ENCODE peak calls at places on chromosomes 4 and X, in nine cellular contexts. One of them, this sample, is unnamed.

GRCh38 chrX:26914232-26914631 is 548.9 kb downstream of the PPP4R3C start:
- DNase-seq in epithelial cell of esophagus: no peak
- DNase-seq in heart left ventricle: no peak
- DNase-seq in A549: no peak
- DNase-seq in WTC11: no peak
- DNase-seq in body of pancreas: no peak
- DNase-seq in breast epithelium: no peak
- DNase-seq in MCF 10A: no peak
- DNase-seq in Calu3: no peak
- DNase-seq in this sample: no peak

GRCh38 chrX:53266914-53267313 is 14.5 kb downstream of the IQSEC2 start:
- DNase-seq in epithelial cell of esophagus: no peak
- DNase-seq in heart left ventricle: no peak
- DNase-seq in A549: no peak
- DNase-seq in WTC11: no peak
- DNase-seq in body of pancreas: no peak
- DNase-seq in breast epithelium: no peak
- DNase-seq in MCF 10A: no peak
- DNase-seq in Calu3: no peak
- DNase-seq in this sample: no peak

GRCh38 chr4:124061413-124061812 is 651.1 kb downstream of the ANKRD50 start:
- DNase-seq in epithelial cell of esophagus: no peak
- DNase-seq in heart left ventricle: no peak
- DNase-seq in A549: no peak
- DNase-seq in WTC11: no peak
- DNase-seq in body of pancreas: no peak
- DNase-seq in breast epithelium: no peak
- DNase-seq in MCF 10A: peak
- DNase-seq in Calu3: no peak
- DNase-seq in this sample: no peak

GRCh38 chr4:147560632-147561031 is 56.6 kb upstream of the TMEM184C start:
- DNase-seq in epithelial cell of esophagus: peak
- DNase-seq in heart left ventricle: no peak
- DNase-seq in A549: no peak
- DNase-seq in WTC11: no peak
- DNase-seq in body of pancreas: no peak
- DNase-seq in breast epithelium: no peak
- DNase-seq in MCF 10A: peak
- DNase-seq in Calu3: no peak
- DNase-seq in this sample: no peak

GRCh38 chr4:69032847-69033638 is 63.2 kb upstream of the UGT2B7 start:
- DNase-seq in epithelial cell of esophagus: peak
- DNase-seq in heart left ventricle: no peak
- DNase-seq in A549: peak
- DNase-seq in WTC11: no peak
- DNase-seq in body of pancreas: no peak
- DNase-seq in breast epithelium: no peak
- DNase-seq in MCF 10A: peak
- DNase-seq in Calu3: no peak
- DNase-seq in this sample: no peak

GRCh38 chr4:18840499-18840898 is 818.9 kb upstream of the LCORL start:
- DNase-seq in epithelial cell of esophagus: no peak
- DNase-seq in heart left ventricle: no peak
- DNase-seq in A549: no peak
- DNase-seq in WTC11: no peak
- DNase-seq in body of pancreas: no peak
- DNase-seq in breast epithelium: no peak
- DNase-seq in MCF 10A: no peak
- DNase-seq in Calu3: no peak
- DNase-seq in this sample: no peak

GRCh38 chr4:3305610-3306371 is 13.0 kb downstream of the RGS12 start:
- DNase-seq in epithelial cell of esophagus: peak
- DNase-seq in heart left ventricle: no peak
- DNase-seq in A549: no peak
- DNase-seq in WTC11: peak
- DNase-seq in body of pancreas: no peak
- DNase-seq in breast epithelium: no peak
- DNase-seq in MCF 10A: peak
- DNase-seq in Calu3: no peak
- DNase-seq in this sample: no peak

GRCh38 chr4:158778712-158779111 is 9.9 kb downstream of the FNIP2 start:
- DNase-seq in epithelial cell of esophagus: peak
- DNase-seq in heart left ventricle: no peak
- DNase-seq in A549: no peak
- DNase-seq in WTC11: no peak
- DNase-seq in body of pancreas: peak
- DNase-seq in breast epithelium: no peak
- DNase-seq in MCF 10A: no peak
- DNase-seq in Calu3: peak
- DNase-seq in this sample: no peak

GRCh38 chr4:15797320-15797719 is 19.2 kb downstream of the CD38 start:
- DNase-seq in epithelial cell of esophagus: peak
- DNase-seq in heart left ventricle: no peak
- DNase-seq in A549: no peak
- DNase-seq in WTC11: no peak
- DNase-seq in body of pancreas: no peak
- DNase-seq in breast epithelium: no peak
- DNase-seq in MCF 10A: no peak
- DNase-seq in Calu3: no peak
- DNase-seq in this sample: no peak

GRCh38 chr4:2025817-2026216 is 17.0 kb upstream of the NELFA start:
- DNase-seq in epithelial cell of esophagus: no peak
- DNase-seq in heart left ventricle: no peak
- DNase-seq in A549: no peak
- DNase-seq in WTC11: no peak
- DNase-seq in body of pancreas: no peak
- DNase-seq in breast epithelium: no peak
- DNase-seq in MCF 10A: no peak
- DNase-seq in Calu3: no peak
- DNase-seq in this sample: no peak

GRCh38 chr4:78320353-78320935 is 231.1 kb upstream of the ANXA3 start:
- DNase-seq in epithelial cell of esophagus: no peak
- DNase-seq in heart left ventricle: no peak
- DNase-seq in A549: no peak
- DNase-seq in WTC11: no peak
- DNase-seq in body of pancreas: no peak
- DNase-seq in breast epithelium: no peak
- DNase-seq in MCF 10A: no peak
- DNase-seq in Calu3: no peak
- DNase-seq in this sample: no peak

GRCh38 chr4:3354455-3354811 is 61.6 kb downstream of the RGS12 start:
- DNase-seq in epithelial cell of esophagus: no peak
- DNase-seq in heart left ventricle: no peak
- DNase-seq in A549: no peak
- DNase-seq in WTC11: no peak
- DNase-seq in body of pancreas: no peak
- DNase-seq in breast epithelium: no peak
- DNase-seq in MCF 10A: no peak
- DNase-seq in Calu3: no peak
- DNase-seq in this sample: no peak

GRCh38 chr4:106978046-106978774 is 57.9 kb downstream of the DKK2 start:
- DNase-seq in epithelial cell of esophagus: no peak
- DNase-seq in heart left ventricle: no peak
- DNase-seq in A549: no peak
- DNase-seq in WTC11: peak
- DNase-seq in body of pancreas: no peak
- DNase-seq in breast epithelium: no peak
- DNase-seq in MCF 10A: no peak
- DNase-seq in Calu3: peak
- DNase-seq in this sample: no peak

GRCh38 chr4:2364654-2365053 is 53.8 kb downstream of the ZFYVE28 start:
- DNase-seq in epithelial cell of esophagus: peak
- DNase-seq in heart left ventricle: peak
- DNase-seq in A549: no peak
- DNase-seq in WTC11: no peak
- DNase-seq in body of pancreas: peak
- DNase-seq in breast epithelium: no peak
- DNase-seq in MCF 10A: no peak
- DNase-seq in Calu3: no peak
- DNase-seq in this sample: peak

GRCh38 chr4:161841759-161842158 is 322.0 kb downstream of the FSTL5 start:
- DNase-seq in epithelial cell of esophagus: no peak
- DNase-seq in heart left ventricle: no peak
- DNase-seq in A549: no peak
- DNase-seq in WTC11: no peak
- DNase-seq in body of pancreas: no peak
- DNase-seq in breast epithelium: no peak
- DNase-seq in MCF 10A: no peak
- DNase-seq in Calu3: no peak
- DNase-seq in this sample: no peak

GRCh38 chrX:72141372-72142004 is 9.8 kb upstream of the RTL5 start:
- DNase-seq in epithelial cell of esophagus: no peak
- DNase-seq in heart left ventricle: no peak
- DNase-seq in A549: no peak
- DNase-seq in WTC11: no peak
- DNase-seq in body of pancreas: no peak
- DNase-seq in breast epithelium: no peak
- DNase-seq in MCF 10A: no peak
- DNase-seq in Calu3: no peak
- DNase-seq in this sample: no peak

GRCh38 chrX:71542825-71543224 is 9.9 kb downstream of the OGT start:
- DNase-seq in epithelial cell of esophagus: no peak
- DNase-seq in heart left ventricle: no peak
- DNase-seq in A549: no peak
- DNase-seq in WTC11: no peak
- DNase-seq in body of pancreas: no peak
- DNase-seq in breast epithelium: no peak
- DNase-seq in MCF 10A: no peak
- DNase-seq in Calu3: no peak
- DNase-seq in this sample: no peak

GRCh38 chr4:40192286-40193017 is 4.4 kb upstream of the RHOH start:
- DNase-seq in epithelial cell of esophagus: peak
- DNase-seq in heart left ventricle: no peak
- DNase-seq in A549: no peak
- DNase-seq in WTC11: no peak
- DNase-seq in body of pancreas: no peak
- DNase-seq in breast epithelium: no peak
- DNase-seq in MCF 10A: no peak
- DNase-seq in Calu3: no peak
- DNase-seq in this sample: no peak

GRCh38 chrX:115372026-115372610 is 82.6 kb downstream of the LUZP4 start:
- DNase-seq in epithelial cell of esophagus: peak
- DNase-seq in heart left ventricle: no peak
- DNase-seq in A549: peak
- DNase-seq in WTC11: no peak
- DNase-seq in body of pancreas: no peak
- DNase-seq in breast epithelium: no peak
- DNase-seq in MCF 10A: peak
- DNase-seq in Calu3: no peak
- DNase-seq in this sample: no peak

GRCh38 chr4:141548791-141549190 is 87.6 kb upstream of the IL15 start:
- DNase-seq in epithelial cell of esophagus: no peak
- DNase-seq in heart left ventricle: no peak
- DNase-seq in A549: no peak
- DNase-seq in WTC11: no peak
- DNase-seq in body of pancreas: no peak
- DNase-seq in breast epithelium: no peak
- DNase-seq in MCF 10A: no peak
- DNase-seq in Calu3: no peak
- DNase-seq in this sample: no peak

GRCh38 chr4:111761531-111761930 is 383.7 kb upstream of the FAM241A start:
- DNase-seq in epithelial cell of esophagus: no peak
- DNase-seq in heart left ventricle: no peak
- DNase-seq in A549: no peak
- DNase-seq in WTC11: no peak
- DNase-seq in body of pancreas: no peak
- DNase-seq in breast epithelium: no peak
- DNase-seq in MCF 10A: no peak
- DNase-seq in Calu3: no peak
- DNase-seq in this sample: no peak

GRCh38 chr4:139975830-139976272 is 178.1 kb downstream of the MAML3 start:
- DNase-seq in epithelial cell of esophagus: peak
- DNase-seq in heart left ventricle: no peak
- DNase-seq in A549: no peak
- DNase-seq in WTC11: no peak
- DNase-seq in body of pancreas: peak
- DNase-seq in breast epithelium: peak
- DNase-seq in MCF 10A: peak
- DNase-seq in Calu3: peak
- DNase-seq in this sample: no peak

GRCh38 chrX:111100191-111100590 is 4.2 kb downstream of the PAK3 start:
- DNase-seq in epithelial cell of esophagus: peak
- DNase-seq in heart left ventricle: no peak
- DNase-seq in A549: peak
- DNase-seq in WTC11: peak
- DNase-seq in body of pancreas: peak
- DNase-seq in breast epithelium: no peak
- DNase-seq in MCF 10A: peak
- DNase-seq in Calu3: peak
- DNase-seq in this sample: peak
- TF ChIP-seq CTCF in epithelial cell of esophagus: peak
- TF ChIP-seq CTCF in heart left ventricle: no peak
- TF ChIP-seq CTCF in A549: peak
- TF ChIP-seq CTCF in WTC11: peak
- TF ChIP-seq CTCF in body of pancreas: peak
- TF ChIP-seq CTCF in breast epithelium: peak
- TF ChIP-seq CTCF in MCF 10A: peak
- TF ChIP-seq CTCF in Calu3: peak
- TF ChIP-seq CTCF in this sample: no peak

DNA sequence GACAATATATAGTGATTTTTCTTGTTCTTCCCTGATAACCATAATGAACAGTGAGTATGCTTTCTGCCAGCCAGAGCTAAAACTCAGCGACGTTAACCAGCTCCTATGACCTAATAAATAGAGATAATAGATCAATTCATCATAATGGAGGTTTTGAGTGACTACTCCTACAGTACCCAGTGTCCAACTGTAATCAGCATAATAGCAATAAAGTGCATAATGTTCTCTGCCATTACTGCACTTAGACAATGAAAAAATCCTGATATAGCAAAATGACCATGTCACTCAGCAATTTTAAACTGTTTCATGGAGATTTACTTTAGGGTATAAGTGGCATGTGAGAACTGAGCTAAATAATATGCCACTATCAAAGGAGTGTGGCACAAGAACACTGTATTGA is 20.6 kb upstream of the TXLNG start:
- DNase-seq in epithelial cell of esophagus: no peak
- DNase-seq in heart left ventricle: no peak
- DNase-seq in A549: no peak
- DNase-seq in WTC11: no peak
- DNase-seq in body of pancreas: no peak
- DNase-seq in breast epithelium: no peak
- DNase-seq in MCF 10A: no peak
- DNase-seq in Calu3: no peak
- DNase-seq in this sample: no peak
- TF ChIP-seq CTCF in epithelial cell of esophagus: no peak
- TF ChIP-seq CTCF in heart left ventricle: no peak
- TF ChIP-seq CTCF in A549: no peak
- TF ChIP-seq CTCF in WTC11: no peak
- TF ChIP-seq CTCF in body of pancreas: no peak
- TF ChIP-seq CTCF in breast epithelium: no peak
- TF ChIP-seq CTCF in MCF 10A: no peak
- TF ChIP-seq CTCF in Calu3: no peak
- TF ChIP-seq CTCF in this sample: no peak

GRCh38 chrX:101347859-101348451 is 587 bp downstream of the TIMM8A start:
- DNase-seq in epithelial cell of esophagus: peak
- DNase-seq in heart left ventricle: no peak
- DNase-seq in A549: peak
- DNase-seq in WTC11: no peak
- DNase-seq in body of pancreas: no peak
- DNase-seq in breast epithelium: no peak
- DNase-seq in MCF 10A: peak
- DNase-seq in Calu3: no peak
- DNase-seq in this sample: no peak
- TF ChIP-seq CTCF in epithelial cell of esophagus: no peak
- TF ChIP-seq CTCF in heart left ventricle: no peak
- TF ChIP-seq CTCF in A549: no peak
- TF ChIP-seq CTCF in WTC11: no peak
- TF ChIP-seq CTCF in body of pancreas: no peak
- TF ChIP-seq CTCF in breast epithelium: no peak
- TF ChIP-seq CTCF in MCF 10A: no peak
- TF ChIP-seq CTCF in Calu3: no peak
- TF ChIP-seq CTCF in this sample: no peak

GRCh38 chrX:30246769-30247489 is at the start of gene MAGEB1:
- DNase-seq in epithelial cell of esophagus: no peak
- DNase-seq in heart left ventricle: no peak
- DNase-seq in A549: no peak
- DNase-seq in WTC11: peak
- DNase-seq in body of pancreas: no peak
- DNase-seq in breast epithelium: no peak
- DNase-seq in MCF 10A: no peak
- DNase-seq in Calu3: no peak
- DNase-seq in this sample: no peak
- TF ChIP-seq CTCF in epithelial cell of esophagus: no peak
- TF ChIP-seq CTCF in heart left ventricle: no peak
- TF ChIP-seq CTCF in A549: no peak
- TF ChIP-seq CTCF in WTC11: no peak
- TF ChIP-seq CTCF in body of pancreas: no peak
- TF ChIP-seq CTCF in breast epithelium: no peak
- TF ChIP-seq CTCF in MCF 10A: no peak
- TF ChIP-seq CTCF in Calu3: no peak
- TF ChIP-seq CTCF in this sample: no peak

This sample was measured in GM13976.